ENCODE peak calls at places on chromosomes 4 and X, in eight cellular contexts. U, J, X, I, R, A, Y and Q are unnamed samples.

GRCh38 chr4:133130171-133130570 is 18.9 kb upstream of the PCDH10 start:
- DNase-seq in R (peak; percentile 68), A (no peak), J (peak; percentile 80), Y (no peak), X (no peak), U (no peak), I (no peak), Q (no peak)

GRCh38 chr4:88823058-88823919 is 125.7 kb upstream of the NAP1L5 start:
- DNase-seq in J (peak; percentile 99), A (peak; percentile 91), U (peak; percentile 20), R (peak; percentile 99), Y (peak; percentile 58), I (peak; percentile 32), X (peak; percentile 89), Q (peak; percentile 24)

GRCh38 chr4:32226733-32227132 is 1506.6 kb downstream of the PCDH7 start:
- DNase-seq in A (no peak), J (no peak), U (no peak), Y (no peak), I (no peak), X (no peak), R (no peak), Q (no peak)

GRCh38 chr4:26789208-26789607 is 71.4 kb upstream of the STIM2 start:
- DNase-seq in A (no peak), X (no peak), R (no peak), J (no peak), Y (no peak), U (no peak), I (no peak), Q (no peak)

GRCh38 chr4:8775751-8776355 is 95.8 kb downstream of the HMX1 start:
- DNase-seq in U (no peak), J (no peak), X (no peak), Y (no peak), I (peak; percentile 26), R (no peak), A (no peak), Q (no peak)

GRCh38 chr4:119508281-119508680 is 120.3 kb downstream of the PDE5A start:
- DNase-seq in I (no peak), U (no peak), J (peak; percentile 66), A (no peak), R (peak; percentile 57), Y (no peak), X (no peak), Q (no peak)

GRCh38 chr4:18012115-18012806 is 9.3 kb downstream of the LCORL start:
- DNase-seq in Y (no peak), U (no peak), J (no peak), R (no peak), I (no peak), A (peak; percentile 15), X (no peak), Q (no peak)

GRCh38 chr4:37541956-37542355 is 144.2 kb downstream of the RELL1 start:
- DNase-seq in Y (no peak), J (no peak), A (no peak), X (no peak), U (no peak), I (no peak), R (no peak), Q (no peak)

GRCh38 chrX:154444755-154445246 is 860 bp downstream of the FAM50A start:
- DNase-seq in X (no peak), U (no peak), A (no peak), R (no peak), I (no peak), Y (no peak), J (no peak), Q (no peak)

GRCh38 chrX:11137543-11138139 is 26.5 kb downstream of the HCCS start:
- DNase-seq in X (no peak), I (peak; percentile 37), J (peak; percentile 49), A (peak; percentile 50), U (no peak), R (peak; percentile 60), Y (no peak), Q (no peak)

GRCh38 chr4:138893991-138894390 is 121.6 kb upstream of the NOCT start:
- DNase-seq in Y (no peak), J (no peak), R (no peak), A (no peak), I (no peak), U (no peak), X (no peak), Q (no peak)

GRCh38 chr4:11529625-11530201 is 101.0 kb upstream of the HS3ST1 start:
- DNase-seq in R (peak; percentile 77), Y (no peak), J (peak; percentile 45), A (no peak), X (no peak), I (no peak), U (no peak), Q (no peak)

GRCh38 chrX:82813671-82814078 is 694.4 kb upstream of the POU3F4 start:
- DNase-seq in Y (no peak), I (no peak), U (no peak), X (no peak), J (peak; percentile 94), A (no peak), R (peak; percentile 91), Q (no peak)

GRCh38 chrX:23904096-23904495 is 3.6 kb downstream of the APOO start:
- DNase-seq in R (peak; percentile 70), J (peak; percentile 56), Y (no peak), A (no peak), I (peak; percentile 48), U (no peak), X (peak; percentile 39), Q (no peak)

GRCh38 chr4:76007089-76007559 is at the start of gene CXCL9:
- DNase-seq in Y (no peak), X (no peak), A (no peak), R (no peak), U (no peak), I (no peak), J (no peak), Q (no peak)

GRCh38 chr4:24810016-24810415 is 14.6 kb downstream of the SOD3 start:
- DNase-seq in R (peak; percentile 46), I (no peak), Y (no peak), J (peak; percentile 44), A (no peak), X (no peak), U (no peak), Q (no peak)

GRCh38 chr4:38322709-38323108 is 341.3 kb upstream of the KLF3 start:
- DNase-seq in I (no peak), R (peak; percentile 88), A (no peak), U (no peak), X (no peak), Y (no peak), J (peak; percentile 63), Q (no peak)

GRCh38 chr4:119794681-119795080 is 166.1 kb upstream of the PDE5A start:
- DNase-seq in R (no peak), X (no peak), J (no peak), U (no peak), Y (no peak), I (no peak), A (no peak), Q (no peak)

GRCh38 chr4:152045781-152046571 is 285.2 kb upstream of the GATB start:
- DNase-seq in I (peak; percentile 92), Y (peak; percentile 71), A (no peak), R (no peak), X (peak; percentile 94), U (no peak), J (no peak), Q (no peak)

GRCh38 chr4:118740869-118741268 is 55.7 kb downstream of the METTL14 start:
- DNase-seq in Y (no peak), A (no peak), X (no peak), I (no peak), J (no peak), R (peak; percentile 49), U (no peak), Q (no peak)

GRCh38 chr4:105145913-105146285 is 777 bp upstream of the TET2 start:
- DNase-seq in J (no peak), X (peak; percentile 56), Y (peak; percentile 16), U (no peak), I (no peak), R (no peak), A (peak; percentile 56), Q (peak; percentile 2)

GRCh38 chr4:183011213-183011907 is 87.7 kb upstream of the WWC2 start:
- DNase-seq in U (no peak), I (no peak), J (peak; percentile 40), X (no peak), R (peak; percentile 22), A (no peak), Y (no peak), Q (no peak)

GRCh38 chrX:116009871-116010710 is 160.5 kb upstream of the AGTR2 start:
- DNase-seq in X (peak; percentile 56), A (peak; percentile 47), Y (no peak), J (no peak), R (no peak), U (no peak), I (peak; percentile 2), Q (no peak)

GRCh38 chr4:880684-881405 is 51.3 kb downstream of the GAK start:
- DNase-seq in A (no peak), I (no peak), R (no peak), X (no peak), Y (no peak), J (no peak), U (no peak), Q (no peak)

GRCh38 chrX:134634691-134635090 is 23.6 kb downstream of the PLAC1 start:
- DNase-seq in Y (no peak), J (peak; percentile 56), A (no peak), X (no peak), U (no peak), R (no peak), I (no peak), Q (no peak)

GRCh38 chrX:136528645-136529315 is 3.2 kb upstream of the VGLL1 start:
- DNase-seq in U (no peak), R (peak; percentile 8), X (peak; percentile 45), Y (no peak), I (peak; percentile 26), J (peak; percentile 5), A (peak; percentile 20), Q (no peak)

GRCh38 chr4:84498203-84499026 is 677 bp downstream of the NKX6-1 start:
- DNase-seq in U (no peak), I (peak; percentile 55), J (peak; percentile 18), A (peak; percentile 53), R (peak; percentile 50), X (peak; percentile 52), Y (no peak), Q (no peak)

GRCh38 chr4:94274912-94275311 is 67.2 kb downstream of the SMARCAD1 start:
- DNase-seq in J (peak; percentile 45), R (no peak), U (no peak), X (no peak), Y (no peak), I (no peak), A (no peak), Q (no peak)

GRCh38 chr4:1770791-1771231 is 22.3 kb upstream of the FGFR3 start:
- DNase-seq in A (no peak), I (peak; percentile 75), Y (no peak), X (no peak), R (no peak), J (no peak), U (no peak), Q (no peak)